ENCODE peak calls at places on chromosomes 3 and 15, in four cellular contexts. Y is CD8-positive, alpha-beta T cell; Q is psoas muscle; G is lung. R is an unnamed sample.

GRCh38 chr3:47846186-47846879 is 43.4 kb downstream of the DHX30 start:
- DNase-seq in Q (no peak), Y (no peak), G (no peak), R (no peak)

GRCh38 chr3:18389108-18389733 is 35.9 kb downstream of the SATB1 start:
- DNase-seq in Q (no peak), Y (no peak), G (no peak), R (no peak)

GRCh38 chr15:60038111-60038521 is 34.0 kb downstream of the FOXB1 start:
- DNase-seq in Q (no peak), G (no peak), Y (no peak), R (no peak)

GRCh38 chr3:73213906-73214305 is 152.4 kb downstream of the EBLN2 start:
- DNase-seq in Q (no peak), Y (no peak), G (no peak), R (no peak)

GRCh38 chr3:197001972-197002700 is 27.5 kb downstream of the MELTF start:
- DNase-seq in G (no peak), Q (peak; percentile 33), Y (no peak), R (no peak)

GRCh38 chr3:182533394-182533793 is 259.9 kb upstream of the ATP11B start:
- DNase-seq in Q (no peak), G (no peak), Y (no peak), R (no peak)

GRCh38 chr15:67146875-67147381 is 81.5 kb downstream of the SMAD3 start:
- DNase-seq in Y (no peak), G (peak; percentile 40), Q (peak; percentile 49), R (no peak)

GRCh38 chr3:31132132-31132769 is 237.8 kb upstream of the GADL1 start:
- DNase-seq in Y (no peak), G (no peak), Q (no peak), R (no peak)

GRCh38 chr15:86802244-86802643 is 722.6 kb downstream of the AGBL1 start:
- DNase-seq in Y (no peak), G (no peak), Q (no peak), R (no peak)

GRCh38 chr3:129688310-129688895 is 81.9 kb upstream of the PLXND1 start:
- DNase-seq in Y (no peak), Q (peak; percentile 69), G (no peak), R (peak; percentile 88)

GRCh38 chr3:29067014-29067413 is 213.9 kb upstream of the RBMS3 start:
- DNase-seq in Q (no peak), G (no peak), Y (no peak), R (no peak)

GRCh38 chr3:156952011-156952410 is 125.9 kb downstream of the LEKR1 start:
- DNase-seq in Y (no peak), Q (no peak), G (no peak), R (no peak)

DNA sequence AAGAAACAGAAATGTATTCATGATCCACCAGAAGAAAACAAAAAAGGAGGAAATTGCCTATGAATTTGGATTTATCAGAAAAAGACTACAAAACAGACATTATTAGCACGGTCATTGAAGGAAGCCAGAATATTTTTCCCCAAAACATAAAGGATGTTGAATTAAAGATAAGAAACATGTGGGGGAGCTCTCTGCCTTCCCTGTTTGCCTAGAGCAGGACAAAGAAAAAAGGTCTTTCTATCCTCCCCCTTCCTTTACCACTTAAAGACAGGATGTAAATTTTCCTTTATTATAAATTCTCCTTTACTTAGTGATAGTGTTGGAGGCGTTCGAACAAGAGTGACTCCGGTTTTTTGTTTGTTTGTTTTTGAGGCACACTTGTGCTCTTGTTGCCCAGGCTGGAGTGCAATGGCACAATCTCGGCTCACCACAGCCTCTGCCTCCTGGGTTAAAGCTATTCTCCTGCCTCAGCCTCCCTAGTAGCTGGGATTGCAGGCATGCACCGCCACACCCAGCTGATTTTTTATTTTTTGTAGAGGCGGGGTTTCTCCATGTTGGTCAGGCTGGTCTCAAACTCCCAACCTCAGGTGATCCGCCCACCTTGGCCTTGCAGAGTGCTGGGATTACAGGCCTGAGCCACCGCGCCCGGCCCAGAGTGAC is 14.9 kb upstream of the RPN1 start:
- DNase-seq in G (no peak), Y (no peak), Q (no peak), R (no peak)
- TF ChIP-seq CTCF in G (no peak), Y (no peak), Q (no peak), R (no peak)

GRCh38 chr3:10988991-10989484 is 3.5 kb upstream of the SLC6A1 start:
- DNase-seq in G (no peak), Y (no peak), Q (no peak), R (no peak)

GRCh38 chr3:10993729-10994065 is 1.1 kb downstream of the SLC6A1 start:
- DNase-seq in G (no peak), Y (no peak), Q (no peak), R (no peak)

GRCh38 chr3:10992946-10993728 is 589 bp downstream of the SLC6A1 start:
- DNase-seq in Q (no peak), G (no peak), Y (no peak), R (no peak)

GRCh38 chr3:10994311-10994710 is 1.8 kb downstream of the SLC6A1 start:
- DNase-seq in Y (no peak), Q (no peak), G (no peak), R (no peak)

DNA sequence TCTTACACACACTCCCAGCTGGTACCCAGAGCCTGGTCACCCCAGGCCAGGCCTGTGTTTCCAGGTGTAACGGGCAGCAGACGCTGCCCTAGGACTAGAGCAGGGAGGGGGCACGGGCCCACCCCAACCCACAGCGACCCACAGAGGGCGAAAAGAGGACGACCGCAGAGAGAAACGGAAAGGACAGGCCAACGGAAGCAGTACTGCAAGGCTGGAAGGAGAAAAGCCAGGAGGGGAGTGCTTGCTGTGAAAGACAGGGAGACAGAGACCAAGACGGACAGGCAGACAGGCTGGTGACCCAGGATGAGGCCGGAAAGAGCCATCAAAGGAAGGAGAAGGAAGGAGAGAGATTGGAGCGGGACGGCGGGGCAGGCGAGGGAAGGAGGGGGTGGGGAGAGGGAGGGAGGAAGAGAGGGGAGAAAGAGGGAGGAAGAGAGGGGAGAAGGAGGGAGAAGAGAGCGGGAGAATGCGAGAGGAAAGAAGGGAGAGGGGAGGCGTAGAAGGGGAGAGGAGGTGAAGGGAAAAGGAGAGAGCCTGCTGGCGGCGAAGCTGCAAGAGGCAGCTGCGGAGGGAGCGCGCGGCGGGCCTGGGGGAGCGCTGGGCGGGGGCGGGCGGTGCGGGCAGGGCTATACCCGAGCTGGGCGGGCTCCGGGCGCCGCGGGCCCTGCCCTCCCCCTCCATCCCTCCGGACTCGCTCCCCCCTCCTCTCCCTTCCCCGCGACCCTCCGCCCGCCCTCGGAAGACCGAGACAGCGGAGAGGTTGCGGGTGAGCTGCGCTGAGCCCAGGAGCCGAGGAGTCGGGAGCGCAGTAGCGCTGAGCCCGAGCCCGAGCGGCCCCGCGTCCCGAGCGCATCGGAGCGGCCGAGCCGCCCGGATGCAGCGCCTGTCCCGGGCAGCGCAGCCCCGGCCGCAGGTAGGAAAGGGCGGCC is at the start of gene SLC6A1:
- DNase-seq in Q (peak; percentile 38), Y (no peak), G (no peak), R (peak; percentile 60)
- TF ChIP-seq CTCF in Q (no peak), Y (no peak), G (no peak), R (no peak)

GRCh38 chr3:185976100-185976499 is 38.3 kb upstream of the TRA2B start:
- DNase-seq in Y (no peak), Q (no peak), G (no peak), R (no peak)

GRCh38 chr3:185976977-185977678 is 39.3 kb upstream of the TRA2B start:
- DNase-seq in Q (peak; percentile 79), Y (peak; percentile 70), G (peak; percentile 75), R (peak; percentile 81)

GRCh38 chr3:185978516-185978915 is 40.7 kb upstream of the TRA2B start:
- DNase-seq in Y (no peak), G (no peak), Q (no peak), R (no peak)

GRCh38 chr3:185979721-185980121 is 41.9 kb upstream of the TRA2B start:
- DNase-seq in Y (no peak), Q (no peak), G (no peak), R (no peak)

GRCh38 chr3:185977679-185978040 is 39.8 kb upstream of the TRA2B start:
- DNase-seq in Y (no peak), G (no peak), Q (no peak), R (no peak)
- TF ChIP-seq CTCF in Y (no peak), G (no peak), Q (no peak), R (no peak)

GRCh38 chr15:70492240-70493177 is 270.8 kb downstream of the UACA start:
- DNase-seq in Y (peak; percentile 72), G (peak; percentile 66), Q (peak; percentile 57), R (no peak)
- TF ChIP-seq CTCF in Y (no peak), G (no peak), Q (no peak), R (no peak)

GRCh38 chr3:44661189-44661588 is 12.7 kb downstream of the ZNF35 start:
- DNase-seq in Q (no peak), Y (no peak), G (no peak), R (no peak)
- TF ChIP-seq CTCF in Q (no peak), Y (no peak), G (no peak), R (no peak)

DNA sequence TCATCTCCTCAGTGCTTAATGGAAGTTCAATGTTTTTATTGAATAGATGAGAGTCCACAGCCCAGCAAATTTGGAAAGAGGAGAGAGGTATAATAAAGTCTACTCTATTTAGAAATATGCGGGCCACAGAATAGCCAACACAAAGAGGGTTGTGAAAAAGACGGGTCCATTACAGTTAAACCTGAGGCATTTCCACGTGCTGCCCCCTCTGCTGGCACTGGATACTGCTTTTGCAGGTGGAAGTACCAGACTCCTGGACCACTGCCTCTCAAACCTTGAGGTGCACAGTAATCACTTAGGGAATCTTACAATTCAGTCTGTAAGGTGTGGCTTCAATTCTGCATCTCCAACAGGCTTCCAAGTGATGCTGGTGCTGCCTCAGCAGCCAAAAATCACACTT is 3.0 kb upstream of the TFDP2 start:
- DNase-seq in G (no peak), Y (no peak), Q (no peak), R (no peak)
- TF ChIP-seq CTCF in G (no peak), Y (no peak), Q (no peak), R (no peak)

GRCh38 chr3:45936261-45936660 is 7.0 kb upstream of the CXCR6 start:
- DNase-seq in G (no peak), Q (no peak), Y (no peak), R (no peak)

GRCh38 chr3:45938858-45939257 is 4.4 kb upstream of the CXCR6 start:
- DNase-seq in Q (peak; percentile 76), Y (peak; percentile 77), G (peak; percentile 86), R (peak; percentile 93)

GRCh38 chr3:45939341-45939771 is 3.9 kb upstream of the CXCR6 start:
- DNase-seq in Q (no peak), G (no peak), Y (no peak), R (no peak)

GRCh38 chr3:45938043-45938435 is 5.2 kb upstream of the CXCR6 start:
- DNase-seq in Q (no peak), Y (no peak), G (no peak), R (no peak)

DNA sequence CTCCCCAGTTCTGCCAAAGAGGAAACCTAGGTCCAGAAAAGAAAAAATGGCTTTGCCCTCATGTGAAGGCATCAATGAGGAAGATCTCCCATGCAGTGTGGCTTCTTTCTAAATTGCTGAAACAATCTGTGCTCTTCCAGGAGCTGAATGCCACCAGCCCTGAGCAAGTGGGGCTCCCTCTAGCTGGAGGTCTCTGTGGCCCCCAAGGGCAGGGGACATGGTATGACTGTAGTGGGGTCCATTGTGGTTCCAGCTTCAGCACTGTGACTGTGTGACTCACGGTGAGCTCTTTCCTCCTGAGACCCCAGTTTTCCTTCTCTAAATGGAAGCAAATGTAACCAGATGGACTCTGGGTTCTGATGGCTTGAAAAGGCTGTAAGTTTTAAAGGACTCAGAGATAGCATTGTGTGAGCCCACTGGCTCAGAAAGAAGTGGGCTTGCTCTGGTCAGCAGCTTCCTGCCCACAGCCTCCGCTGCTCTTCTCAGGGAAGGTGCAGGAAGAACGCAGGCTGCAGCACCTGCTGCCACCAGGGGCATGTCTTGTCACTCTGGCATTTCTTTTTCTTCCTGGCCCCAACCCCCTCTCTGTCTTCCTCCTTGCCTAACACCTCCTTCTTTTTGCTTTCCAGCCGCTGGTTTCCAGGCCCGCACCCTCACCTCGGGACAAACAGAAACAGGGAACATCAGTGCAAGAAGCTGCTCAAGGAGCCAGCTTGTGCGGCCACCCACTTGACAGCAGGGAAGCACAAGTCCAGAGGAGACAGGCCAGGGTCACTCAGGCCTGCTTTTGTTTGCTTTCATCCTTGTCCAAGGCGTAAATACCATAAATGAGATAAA is 5.8 kb upstream of the CXCR6 start:
- DNase-seq in G (no peak), Q (no peak), Y (no peak), R (no peak)
- TF ChIP-seq CTCF in G (no peak), Q (no peak), Y (no peak), R (no peak)

R was measured in right atrium auricular region.